ENCODE peak calls at places on chromosomes 16 and 17, in eight cellular contexts. Q is tibial nerve; R is CD8-positive, alpha-beta T cell; T is tibial artery; E is Peyer's patch; V is brain microvascular endothelial cell; W is esophagus squamous epithelium; B is A549. U is an unnamed sample.

GRCh38 chr17:36185416-36185815 is 9.0 kb upstream of the TBC1D3B start:
- DNase-seq in Q (no peak), R (no peak), T (no peak), E (no peak), V (no peak), W (no peak), B (no peak), U (no peak)

GRCh38 chr16:55331648-55332185 is 7.7 kb downstream of the IRX6 start:
- DNase-seq in Q (no peak), R (no peak), T (no peak), E (no peak), V (no peak), W (no peak), B (no peak), U (no peak)

GRCh38 chr16:50463581-50464324 is 84.4 kb upstream of the NKD1 start:
- DNase-seq in Q (no peak), R (no peak), T (peak; percentile 29), E (peak; percentile 24), V (no peak), W (no peak), B (no peak), U (no peak)

GRCh38 chr17:72613411-72614292 is 478.8 kb downstream of the SLC39A11 start:
- DNase-seq in Q (no peak), R (no peak), T (no peak), E (no peak), V (peak; percentile 62), W (no peak), B (peak; percentile 79), U (no peak)

GRCh38 chr17:15092762-15093161 is 172.4 kb downstream of the PMP22 start:
- DNase-seq in Q (no peak), R (no peak), T (no peak), E (no peak), V (peak; percentile 51), W (no peak), B (no peak), U (no peak)

GRCh38 chr17:7740481-7741001 is 23.0 kb downstream of the DNAH2 start:
- DNase-seq in Q (no peak), R (no peak), T (no peak), E (no peak), V (no peak), W (no peak), B (no peak), U (no peak)

GRCh38 chr16:82761858-82762257 is 135.1 kb downstream of the CDH13 start:
- DNase-seq in Q (no peak), R (no peak), T (no peak), E (no peak), V (no peak), W (no peak), B (no peak), U (peak; percentile 2)

GRCh38 chr16:11914759-11915643 is 755 bp downstream of the GSPT1 start:
- DNase-seq in Q (no peak), R (peak; percentile 36), T (no peak), E (peak; percentile 71), V (peak; percentile 20), W (no peak), B (peak; percentile 34), U (no peak)

DNA sequence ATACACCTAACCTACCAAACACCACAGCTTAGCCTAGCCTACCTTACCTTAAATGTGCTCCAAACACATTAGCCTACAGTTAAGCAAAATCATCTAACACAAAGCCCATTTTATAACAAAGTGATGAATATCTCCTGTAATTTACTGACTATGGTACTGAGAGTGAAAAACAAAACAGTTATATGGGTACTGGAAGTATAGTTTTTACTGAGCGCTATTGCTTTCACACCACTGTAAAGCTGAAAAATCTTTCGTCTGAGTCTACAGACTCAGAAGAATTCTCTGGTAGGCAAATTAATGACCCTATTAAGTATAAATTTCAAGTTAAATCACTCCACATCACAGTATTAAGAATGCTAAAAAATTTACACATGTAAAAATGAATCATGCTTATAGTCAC is 3.4 kb downstream of the GRB2 start:
- DNase-seq in Q (no peak), R (no peak), T (no peak), E (no peak), V (no peak), W (no peak), B (no peak), U (no peak)
- H3K4me3 ChIP-seq in Q (no peak overlapping the region), R (no peak overlapping the region), T (no peak overlapping the region), E (no peak overlapping the region), V (no peak overlapping the region), W (no peak overlapping the region), B (no peak overlapping the region), U (no peak overlapping the region)

GRCh38 chr17:63289931-63290330 is 156.2 kb downstream of the CYB561 start:
- DNase-seq in Q (no peak), R (no peak), T (no peak), E (no peak), V (no peak), W (no peak), B (no peak), U (no peak)

GRCh38 chr17:63290784-63291183 is 155.3 kb downstream of the CYB561 start:
- DNase-seq in Q (no peak), R (no peak), T (no peak), E (no peak), V (no peak), W (no peak), B (no peak), U (no peak)

GRCh38 chr17:63293310-63293709 is 152.8 kb downstream of the CYB561 start:
- DNase-seq in Q (no peak), R (no peak), T (no peak), E (no peak), V (peak; percentile 49), W (no peak), B (no peak), U (no peak)

GRCh38 chr17:63295288-63295687 is 150.8 kb downstream of the CYB561 start:
- DNase-seq in Q (no peak), R (no peak), T (no peak), E (no peak), V (peak; percentile 9), W (no peak), B (no peak), U (no peak)

DNA sequence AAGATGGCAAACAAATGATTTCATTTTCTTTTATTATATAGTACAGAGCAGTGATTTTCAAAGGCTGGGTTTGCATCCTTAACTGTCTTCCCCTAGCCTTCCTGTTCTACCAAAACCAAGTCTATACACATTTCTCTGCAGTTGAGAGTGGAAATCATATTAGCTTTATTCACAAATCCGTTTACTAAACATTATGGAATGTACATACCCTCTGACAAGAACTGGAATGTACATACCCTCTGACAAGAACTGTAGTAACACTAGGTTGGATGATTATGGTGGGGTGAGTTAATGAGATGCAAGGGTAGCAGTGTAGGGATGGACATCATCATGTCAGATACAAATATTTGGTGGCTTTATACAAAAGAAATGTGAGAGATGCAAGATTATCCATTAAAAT is 154.9 kb downstream of the CYB561 start:
- DNase-seq in Q (no peak), R (no peak), T (no peak), E (no peak), V (no peak), W (no peak), B (no peak), U (no peak)
- H3K27ac ChIP-seq in Q (no peak overlapping the region), R (no peak overlapping the region), T (no peak overlapping the region), E (no peak overlapping the region), V (no peak overlapping the region), W (no peak overlapping the region), B (no peak overlapping the region), U (no peak overlapping the region)

GRCh38 chr16:67149276-67150057 is 1.3 kb downstream of the B3GNT9 start:
- DNase-seq in Q (no peak), R (no peak), T (no peak), E (no peak), V (no peak), W (no peak), B (no peak), U (no peak)

GRCh38 chr16:67148656-67149275 is 2.0 kb downstream of the B3GNT9 start:
- DNase-seq in Q (no peak), R (no peak), T (no peak), E (no peak), V (no peak), W (no peak), B (no peak), U (no peak)

GRCh38 chr16:67150833-67151396 is at the start of gene B3GNT9:
- DNase-seq in Q (peak; percentile 47), R (no peak), T (peak; percentile 91), E (peak; percentile 74), V (peak; percentile 43), W (no peak), B (peak; percentile 65), U (peak; percentile 37)

GRCh38 chr16:67150058-67150832 is 553 bp downstream of the B3GNT9 start:
- DNase-seq in Q (no peak), R (no peak), T (no peak), E (no peak), V (peak; percentile 37), W (no peak), B (peak; percentile 62), U (no peak)

GRCh38 chr16:67151431-67152097 is 766 bp upstream of the B3GNT9 start:
- DNase-seq in Q (no peak), R (no peak), T (no peak), E (no peak), V (no peak), W (no peak), B (peak; percentile 52), U (no peak)
- H3K4me3 ChIP-seq in Q (peak overlapping the region; percentile 67), R (no peak overlapping the region), T (peak overlapping the region; percentile 70), E (peak overlapping the region; percentile 57), V (peak overlapping the region; percentile 58), W (peak overlapping the region; percentile 77), B (peak overlapping the region; percentile 76), U (peak overlapping the region; percentile 63)

GRCh38 chr17:47989159-47989558 is 18.2 kb downstream of the CDK5RAP3 start:
- DNase-seq in Q (no peak), R (no peak), T (no peak), E (no peak), V (no peak), W (no peak), B (no peak), U (no peak)

GRCh38 chr17:47993964-47994363 is 23.1 kb downstream of the CDK5RAP3 start:
- DNase-seq in Q (no peak), R (no peak), T (no peak), E (no peak), V (no peak), W (no peak), B (no peak), U (no peak)

GRCh38 chr17:47989700-47990099 is 18.8 kb downstream of the CDK5RAP3 start:
- DNase-seq in Q (no peak), R (no peak), T (no peak), E (no peak), V (no peak), W (no peak), B (no peak), U (no peak)

GRCh38 chr17:47993031-47993546 is 22.2 kb downstream of the CDK5RAP3 start:
- DNase-seq in Q (no peak), R (no peak), T (no peak), E (no peak), V (no peak), W (no peak), B (no peak), U (no peak)

DNA sequence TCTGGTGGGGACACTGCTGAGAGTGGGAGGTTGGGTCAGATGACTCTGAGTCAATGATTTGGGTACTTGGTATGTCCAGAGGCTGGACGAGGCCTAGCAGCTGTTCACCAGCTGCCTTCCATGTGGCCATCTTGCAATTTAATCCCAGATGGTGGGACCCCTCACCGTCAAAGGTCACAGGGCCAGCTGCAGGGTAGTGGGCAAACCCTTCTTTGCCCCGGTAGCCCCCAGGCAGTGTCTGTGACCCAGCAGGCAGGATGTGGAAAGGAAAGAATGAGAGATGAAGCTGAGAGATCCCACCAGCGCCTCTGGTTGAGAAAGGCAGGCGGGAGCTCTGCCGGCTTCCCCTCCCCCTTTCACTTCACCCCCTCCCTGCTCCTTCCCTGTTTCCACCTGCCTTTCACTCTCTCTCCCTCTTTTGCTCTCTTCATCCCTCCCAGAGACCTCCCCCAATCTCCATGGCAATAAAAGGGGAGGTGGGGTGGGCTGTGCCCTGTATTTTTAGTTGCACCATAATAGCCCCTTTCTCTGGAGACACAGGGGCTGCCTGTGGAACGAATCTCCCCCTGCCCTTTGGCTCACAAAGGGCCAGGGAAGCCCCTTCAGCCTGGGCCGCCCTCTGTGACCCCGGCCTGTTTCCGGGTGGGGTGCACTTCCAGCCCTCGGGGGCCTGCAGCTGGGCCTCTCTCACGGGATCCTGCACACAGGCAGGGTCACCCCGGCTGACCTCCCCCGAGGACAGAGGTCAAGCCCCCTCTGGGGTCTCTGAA is 20.2 kb downstream of the CDK5RAP3 start:
- DNase-seq in Q (no peak), R (no peak), T (no peak), E (no peak), V (no peak), W (no peak), B (no peak), U (no peak)
- H3K27ac ChIP-seq in Q (no peak overlapping the region), R (no peak overlapping the region), T (no peak overlapping the region), E (no peak overlapping the region), V (no peak overlapping the region), W (no peak overlapping the region), B (no peak overlapping the region), U (no peak overlapping the region)